ENCODE peak calls at places on chromosomes 6 and 20, in four cellular contexts. A is brain microvascular endothelial cell, T is fibroblast of lung, Y is psoas muscle. O is an unnamed sample.

GRCh38 chr20:59047938-59048680 is 5.5 kb upstream of the PRELID3B start:
- DNase-seq in A (peak), T (peak), Y (no peak), O (no peak)

GRCh38 chr6:124490123-124490522 is 472.1 kb upstream of the RNF217 start:
- DNase-seq in A (peak), T (peak), Y (no peak), O (no peak)

GRCh38 chr20:12591949-12592470 is 416.8 kb upstream of the SPTLC3 start:
- DNase-seq in A (no peak), T (no peak), Y (no peak), O (no peak)

GRCh38 chr6:13427838-13428527 is 59.4 kb downstream of the GFOD1 start:
- DNase-seq in A (no peak), T (no peak), Y (no peak), O (peak)

GRCh38 chr20:12321746-12322145 is 404.1 kb downstream of the BTBD3 start:
- DNase-seq in A (no peak), T (no peak), Y (no peak), O (no peak)

GRCh38 chr6:22036267-22036666 is 260.6 kb downstream of the PRL start:
- DNase-seq in A (no peak), T (peak), Y (no peak), O (no peak)

GRCh38 chr6:1701668-1702353 is 92.1 kb downstream of the FOXC1 start:
- DNase-seq in A (peak), T (peak), Y (peak), O (no peak)

GRCh38 chr20:40160151-40160550 is 528.9 kb downstream of the MAFB start:
- DNase-seq in A (peak), T (no peak), Y (peak), O (no peak)

GRCh38 chr6:116461075-116461474 is at the start of gene CALHM6:
- DNase-seq in A (no peak), T (no peak), Y (no peak), O (no peak)

GRCh38 chr6:166770216-166771116 is 143.4 kb upstream of the RPS6KA2 start:
- DNase-seq in A (no peak), T (no peak), Y (no peak), O (no peak)

GRCh38 chr20:14470231-14470894 is 133.0 kb upstream of the FLRT3 start:
- DNase-seq in A (no peak), T (no peak), Y (no peak), O (no peak)

GRCh38 chr6:138205437-138206094 is 12.7 kb downstream of the PBOV1 start:
- DNase-seq in A (no peak), T (no peak), Y (no peak), O (no peak)

GRCh38 chr6:30007132-30007764 is 53.8 kb upstream of the POLR1H start:
- DNase-seq in A (no peak), T (no peak), Y (peak), O (no peak)

GRCh38 chr6:126662966-126663365 is 323.1 kb downstream of the CENPW start:
- DNase-seq in A (no peak), T (no peak), Y (no peak), O (no peak)

GRCh38 chr20:7499201-7499600 is 441.1 kb downstream of the HAO1 start:
- DNase-seq in A (no peak), T (no peak), Y (no peak), O (no peak)

GRCh38 chr6:25315194-25315593 is 36.0 kb downstream of the CARMIL1 start:
- DNase-seq in A (no peak), T (no peak), Y (no peak), O (no peak)

GRCh38 chr6:169177516-169178196 is 76.0 kb downstream of the THBS2 start:
- DNase-seq in A (no peak), T (peak), Y (no peak), O (no peak)

GRCh38 chr20:23049933-23050838 is 714 bp upstream of the THBD start:
- DNase-seq in A (peak), T (no peak), Y (peak), O (no peak)

GRCh38 chr20:46023148-46023484 is 5.9 kb upstream of the SLC12A5 start:
- DNase-seq in A (no peak), T (no peak), Y (no peak), O (no peak)
- H3K4me3 ChIP-seq in A (no peak), T (no peak), Y (no peak), O (no peak)

GRCh38 chr6:105886066-105886811 is 199.9 kb upstream of the PRDM1 start:
- DNase-seq in A (no peak), T (no peak), Y (no peak), O (no peak)
- H3K27ac ChIP-seq in A (no peak), T (no peak), Y (no peak), O (no peak)

GRCh38 chr20:5913166-5913565 is 37.2 kb downstream of the TRMT6 start:
- DNase-seq in A (no peak), T (no peak), Y (no peak), O (no peak)
- H3K4me3 ChIP-seq in A (no peak), T (no peak), Y (no peak), O (no peak)

GRCh38 chr20:1524004-1524403 is 32.8 kb upstream of the SIRPB2 start:
- DNase-seq in A (no peak), T (no peak), Y (no peak), O (no peak)
- H3K27ac ChIP-seq in A (no peak), T (no peak), Y (no peak), O (no peak)

DNA sequence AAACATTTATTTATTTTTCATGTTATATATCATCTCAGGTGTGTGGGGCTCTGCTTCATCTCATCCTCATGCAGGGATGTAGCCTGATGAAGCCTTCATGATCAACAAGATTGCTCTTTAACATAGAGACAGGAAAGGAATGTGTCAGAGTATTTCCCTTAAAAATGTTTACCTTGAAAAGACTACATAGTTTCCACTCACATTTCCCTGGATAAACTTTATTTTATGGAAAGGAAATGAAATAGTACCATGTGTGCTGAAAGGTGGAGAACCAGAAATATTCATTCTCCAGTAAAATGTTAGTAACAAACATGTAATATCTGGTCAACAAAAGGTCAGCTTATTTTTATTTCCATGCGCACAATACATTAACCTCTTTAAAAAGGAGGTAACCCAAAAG is 155.8 kb downstream of the GRM1 start:
- DNase-seq in A (no peak), T (no peak), Y (no peak), O (no peak)
- H3K4me3 ChIP-seq in A (no peak), T (no peak), Y (no peak), O (no peak)

GRCh38 chr6:151275121-151275520 is 35.4 kb downstream of the AKAP12 start:
- DNase-seq in A (no peak), T (no peak), Y (no peak), O (no peak)

GRCh38 chr6:151263967-151264366 is 24.2 kb downstream of the AKAP12 start:
- DNase-seq in A (no peak), T (peak), Y (peak), O (no peak)

GRCh38 chr6:151265282-151265681 is 25.5 kb downstream of the AKAP12 start:
- DNase-seq in A (no peak), T (no peak), Y (no peak), O (no peak)

DNA sequence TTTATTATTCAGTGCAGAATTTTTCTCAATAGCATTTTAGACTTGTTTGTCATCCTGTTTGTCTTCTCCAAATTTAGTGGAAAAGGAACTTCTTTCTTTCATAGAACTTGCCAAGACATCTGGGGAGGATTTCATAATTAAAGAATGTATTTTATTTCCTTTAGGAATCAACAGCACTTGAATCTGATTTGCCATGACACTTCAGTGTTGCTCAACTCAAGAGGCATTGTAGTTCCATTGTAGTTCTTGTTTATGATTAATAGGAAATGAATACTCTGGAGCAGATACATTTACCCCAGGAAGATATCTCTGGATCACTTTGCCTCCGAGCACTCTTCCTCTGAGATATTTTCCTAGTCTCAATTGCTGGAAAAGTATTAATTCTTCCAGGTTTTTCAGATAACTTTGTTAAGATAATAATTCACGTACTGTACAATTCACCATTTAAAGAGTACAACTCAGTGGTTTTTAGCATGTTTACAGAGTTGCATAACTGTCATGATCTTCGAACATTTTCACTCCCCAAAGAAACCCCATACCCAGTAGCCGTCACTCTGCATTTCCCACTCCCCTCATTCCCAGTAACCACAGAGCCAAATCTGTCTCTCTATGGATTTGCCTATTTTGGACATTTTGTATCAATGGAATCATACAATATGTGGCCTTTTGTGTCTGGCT is 29.7 kb downstream of the AKAP12 start:
- DNase-seq in A (no peak), T (peak), Y (no peak), O (no peak)
- H3K27ac ChIP-seq in A (no peak), T (no peak), Y (peak), O (no peak)

GRCh38 chr20:24470031-24470781 is 777 bp downstream of the SYNDIG1 start:
- DNase-seq in A (no peak), T (peak), Y (no peak), O (no peak)

GRCh38 chr20:24468401-24469115 is 871 bp upstream of the SYNDIG1 start:
- DNase-seq in A (no peak), T (peak), Y (no peak), O (no peak)

GRCh38 chr20:24472426-24472825 is 3.0 kb downstream of the SYNDIG1 start:
- DNase-seq in A (no peak), T (no peak), Y (no peak), O (no peak)

GRCh38 chr20:24469116-24470030 is at the start of gene SYNDIG1:
- DNase-seq in A (no peak), T (peak), Y (no peak), O (no peak)

GRCh38 chr20:24470782-24471582 is 1.6 kb downstream of the SYNDIG1 start:
- DNase-seq in A (no peak), T (no peak), Y (no peak), O (no peak)
- H3K4me3 ChIP-seq in A (peak), T (no peak), Y (peak), O (no peak)

GRCh38 chr6:41298785-41299498 is 12.5 kb upstream of the TREM1 start:
- DNase-seq in A (no peak), T (no peak), Y (no peak), O (no peak)
- H3K27ac ChIP-seq in A (no peak), T (no peak), Y (no peak), O (no peak)

DNA sequence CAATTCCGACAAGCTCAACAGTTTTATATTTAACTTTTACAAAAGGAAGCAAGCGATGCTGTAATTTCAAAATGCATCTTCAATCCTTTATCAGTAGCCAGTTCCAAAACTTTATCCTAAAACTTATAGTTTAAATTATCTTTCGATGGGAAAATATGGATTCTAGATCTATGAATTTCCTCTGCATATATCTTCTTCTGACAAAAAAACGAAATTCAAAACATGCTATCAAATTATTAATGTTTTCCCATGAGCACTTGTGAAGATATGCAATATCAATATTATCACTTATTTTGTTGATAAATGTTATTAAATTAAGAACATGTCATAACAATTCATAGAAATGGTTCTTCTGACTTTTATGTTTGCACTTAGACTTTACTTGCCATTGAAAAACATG is 2.3 kb downstream of the NCR2 start:
- DNase-seq in A (no peak), T (no peak), Y (no peak), O (no peak)
- H3K4me3 ChIP-seq in A (no peak), T (no peak), Y (no peak), O (no peak)

GRCh38 chr6:31776563-31776960 is 566 bp downstream of the VWA7 start:
- DNase-seq in A (no peak), T (no peak), Y (no peak), O (no peak)
- H3K27ac ChIP-seq in A (no peak), T (peak), Y (peak), O (peak)

O was measured in effector memory CD4-positive, alpha-beta T cell.